ENCODE peak calls at places on chromosomes 6 and 20, in five cellular contexts. I is neuronal stem cell, O is H9, Z is H1, S is trophoblast cell. C is an unnamed sample. For H3K4me1, the result is how much of the 10 kb centered on the place peaks cover.

GRCh38 chr20:20367681-20368413 is at the start of gene INSM1:
- DNase-seq in Z (no peak), I (peak), S (no peak), O (peak), C (no peak)

GRCh38 chr20:54706581-54706980 is 231.2 kb downstream of the DOK5 start:
- DNase-seq in O (no peak), S (no peak), Z (no peak), I (no peak), C (no peak)

GRCh38 chr6:134451529-134451928 is 133.6 kb upstream of the SGK1 start:
- DNase-seq in O (peak), Z (no peak), I (no peak), S (no peak), C (no peak)

GRCh38 chr20:36405255-36405654 is 99.1 kb downstream of the DLGAP4 start:
- DNase-seq in I (no peak), Z (no peak), S (no peak), O (no peak), C (no peak)

GRCh38 chr6:152130441-152130840 is 323.0 kb downstream of the ESR1 start:
- DNase-seq in S (no peak), Z (no peak), O (no peak), I (no peak), C (no peak)

GRCh38 chr6:79250559-79250958 is 16.1 kb upstream of the HMGN3 start:
- DNase-seq in Z (no peak), S (no peak), O (no peak), I (no peak), C (no peak)

GRCh38 chr6:26575494-26575939 is 21.2 kb upstream of the ABT1 start:
- DNase-seq in S (no peak), Z (no peak), O (peak), I (no peak), C (no peak)

GRCh38 chr6:5751525-5752252 is 255.0 kb downstream of the NRN1 start:
- DNase-seq in O (no peak), I (no peak), Z (no peak), S (no peak), C (peak)

GRCh38 chr20:31570735-31571617 is 34.1 kb upstream of the ID1 start:
- DNase-seq in Z (no peak), S (no peak), I (no peak), O (no peak), C (no peak)

GRCh38 chr20:37941332-37941731 is 38.4 kb downstream of the VSTM2L start:
- DNase-seq in Z (no peak), O (peak), I (no peak), S (no peak), C (no peak)

GRCh38 chr6:2434116-2434515 is 188.7 kb upstream of the GMDS start:
- DNase-seq in I (no peak), O (no peak), Z (no peak), S (peak), C (no peak)

GRCh38 chr6:152026291-152026690 is 218.8 kb downstream of the ESR1 start:
- DNase-seq in I (no peak), Z (no peak), S (no peak), O (no peak), C (no peak)

GRCh38 chr20:36848078-36848660 is 27.8 kb upstream of the TLDC2 start:
- DNase-seq in Z (no peak), I (no peak), O (no peak), S (no peak), C (peak)

GRCh38 chr6:68975064-68975463 is 340.0 kb downstream of the ADGRB3 start:
- DNase-seq in Z (no peak), O (peak), S (no peak), I (peak), C (peak)

GRCh38 chr6:152661776-152662175 is 24.6 kb upstream of the SYNE1 start:
- DNase-seq in S (no peak), O (no peak), I (no peak), Z (no peak), C (no peak)

GRCh38 chr6:31399589-31400466 is 3.6 kb upstream of the MICA start:
- DNase-seq in S (peak), Z (no peak), O (peak), I (peak), C (peak)

GRCh38 chr6:119445666-119446622 is 96.4 kb upstream of the MAN1A1 start:
- DNase-seq in S (peak), Z (no peak), I (no peak), O (no peak), C (peak)

GRCh38 chr6:52152692-52153091 is 33.5 kb upstream of the IL17A start:
- DNase-seq in O (no peak), I (no peak), S (peak), Z (no peak), C (no peak)

GRCh38 chr6:52157301-52157930 is 28.8 kb upstream of the IL17A start:
- DNase-seq in S (no peak), I (no peak), Z (no peak), O (no peak), C (no peak)

GRCh38 chr20:33037456-33037855 is 6.0 kb downstream of the BPIFB6 start:
- DNase-seq in Z (no peak), O (no peak), I (no peak), S (no peak), C (no peak)

GRCh38 chr6:64000873-64001497 is 365.4 kb downstream of the PHF3 start:
- DNase-seq in S (no peak), Z (no peak), I (no peak), O (no peak), C (no peak)

GRCh38 chr6:44642870-44643522 is 255.5 kb downstream of the CDC5L start:
- DNase-seq in O (no peak), I (no peak), S (peak), Z (no peak), C (no peak)

GRCh38 chr20:37356387-37356786 is 10.4 kb downstream of the SRC start:
- DNase-seq in Z (no peak), O (no peak), I (no peak), S (no peak), C (no peak)

GRCh38 chr20:20210327-20210726 is 157.6 kb upstream of the INSM1 start:
- DNase-seq in Z (no peak), I (no peak), S (no peak), O (no peak), C (no peak)

GRCh38 chr6:128731249-128732165 is 151.4 kb upstream of the LAMA2 start:
- DNase-seq in I (peak), Z (no peak), O (peak), S (peak), C (peak)

GRCh38 chr6:150939399-150939798 is 73.9 kb downstream of the MTHFD1L start:
- DNase-seq in I (no peak), Z (no peak), O (no peak), S (no peak), C (no peak)
- H2BK12ac ChIP-seq in I (no peak), Z (no peak), O (no peak), S (no peak), C (no peak)

GRCh38 chr20:21493049-21493448 is 20.8 kb downstream of the NKX2-2 start:
- DNase-seq in O (no peak), I (no peak), Z (no peak), S (no peak), C (no peak)
- H3K4me1 ChIP-seq in O (under half), I (under half), Z (under half), S (under half), C (under half)

GRCh38 chr6:141291322-141291721 is 841.4 kb upstream of the GJE1 start:
- DNase-seq in O (no peak), Z (no peak), S (no peak), I (no peak), C (peak)

GRCh38 chr6:141288947-141289346 is 843.8 kb upstream of the GJE1 start:
- DNase-seq in I (no peak), Z (no peak), S (no peak), O (no peak), C (no peak)

DNA sequence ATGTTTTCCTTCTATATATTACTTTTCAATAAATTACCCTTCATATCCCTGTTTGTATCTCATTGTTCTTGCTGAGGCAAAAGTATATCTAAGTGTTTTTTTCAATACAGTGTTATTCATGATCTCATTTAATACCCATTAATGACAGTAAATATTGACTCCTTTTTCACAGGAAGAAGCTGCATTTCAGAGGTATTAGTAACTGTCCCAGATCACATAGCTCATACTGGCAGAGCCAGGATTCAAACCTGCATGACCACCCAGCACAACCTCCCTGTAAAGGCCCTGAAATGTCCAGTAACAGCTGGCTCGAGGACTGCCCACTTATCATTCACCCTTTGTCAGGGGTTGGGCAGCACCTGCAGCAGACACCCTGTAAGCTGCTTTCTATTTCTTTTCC is 841.9 kb upstream of the GJE1 start:
- DNase-seq in O (no peak), I (no peak), Z (no peak), S (no peak), C (no peak)
- H2AFZ ChIP-seq in O (no peak), I (peak), Z (no peak), S (no peak), C (no peak)

DNA sequence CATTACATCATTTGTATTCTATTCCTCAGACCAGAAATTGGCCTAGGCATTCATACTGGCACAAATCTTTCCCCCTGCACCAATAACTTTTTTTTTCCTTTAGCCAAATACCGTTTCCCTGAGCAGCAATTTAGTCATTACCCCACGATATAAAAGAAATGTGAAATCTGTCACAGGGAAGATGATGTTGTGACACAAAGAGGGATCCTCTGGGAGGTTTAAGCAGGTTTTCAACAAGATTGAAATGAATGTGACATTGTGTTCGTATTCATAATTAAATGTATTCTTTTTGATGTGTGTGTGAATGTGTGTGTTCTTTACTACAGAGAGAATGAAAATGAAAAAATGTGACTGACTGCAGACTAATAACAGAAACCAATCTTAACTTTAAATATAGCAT is 177.5 kb downstream of the BTBD3 start:
- DNase-seq in O (no peak), S (no peak), I (no peak), Z (no peak), C (no peak)
- H2BK12ac ChIP-seq in O (no peak), S (no peak), I (no peak), Z (no peak), C (no peak)